ENCODE peak calls at places on chromosome 3, in five cellular contexts. One of them, this sample, is unnamed.

GRCh38 chr3:99843590-99844260 is 26.1 kb downstream of the CMSS1 start:
- DNase-seq in GM12878: no peak
- DNase-seq in SK-N-SH: no peak
- DNase-seq in K562: no peak
- DNase-seq in HCT116: no peak
- DNase-seq in this sample: no peak

GRCh38 chr3:188663839-188664238 is 507.9 kb upstream of the TPRG1 start:
- DNase-seq in SK-N-SH: no peak
- DNase-seq in K562: no peak
- DNase-seq in GM12878: no peak
- DNase-seq in HCT116: no peak
- DNase-seq in this sample: no peak

GRCh38 chr3:150319900-150320299 is 88.2 kb upstream of the TSC22D2 start:
- DNase-seq in GM12878: no peak
- DNase-seq in K562: no peak
- DNase-seq in SK-N-SH: no peak
- DNase-seq in HCT116: peak
- DNase-seq in this sample: peak

GRCh38 chr3:161475905-161476304 is 20.7 kb upstream of the OTOL1 start:
- DNase-seq in HCT116: peak
- DNase-seq in K562: no peak
- DNase-seq in SK-N-SH: peak
- DNase-seq in GM12878: no peak
- DNase-seq in this sample: peak

GRCh38 chr3:102057781-102058421 is 208.6 kb downstream of the NFKBIZ start:
- DNase-seq in HCT116: no peak
- DNase-seq in K562: no peak
- DNase-seq in SK-N-SH: no peak
- DNase-seq in GM12878: peak
- DNase-seq in this sample: no peak

GRCh38 chr3:133890972-133891644 is 4.6 kb downstream of the RAB6B start:
- DNase-seq in K562: no peak
- DNase-seq in HCT116: no peak
- DNase-seq in GM12878: no peak
- DNase-seq in SK-N-SH: no peak
- DNase-seq in this sample: no peak

GRCh38 chr3:106913111-106913698 is 464.0 kb upstream of the CCDC54 start:
- DNase-seq in K562: no peak
- DNase-seq in HCT116: no peak
- DNase-seq in SK-N-SH: no peak
- DNase-seq in GM12878: no peak
- DNase-seq in this sample: no peak

GRCh38 chr3:180275176-180275575 is 238.4 kb upstream of the PEX5L start:
- DNase-seq in SK-N-SH: no peak
- DNase-seq in HCT116: no peak
- DNase-seq in GM12878: no peak
- DNase-seq in K562: no peak
- DNase-seq in this sample: no peak

GRCh38 chr3:58260261-58260731 is 22.7 kb downstream of the ABHD6 start:
- DNase-seq in GM12878: no peak
- DNase-seq in HCT116: peak
- DNase-seq in K562: no peak
- DNase-seq in SK-N-SH: no peak
- DNase-seq in this sample: no peak

GRCh38 chr3:115518100-115518852 is 105.0 kb upstream of the GAP43 start:
- DNase-seq in SK-N-SH: peak
- DNase-seq in K562: no peak
- DNase-seq in GM12878: no peak
- DNase-seq in HCT116: peak
- DNase-seq in this sample: no peak

GRCh38 chr3:115517457-115518050 is 105.8 kb upstream of the GAP43 start:
- DNase-seq in K562: no peak
- DNase-seq in SK-N-SH: no peak
- DNase-seq in HCT116: no peak
- DNase-seq in GM12878: no peak
- DNase-seq in this sample: no peak

GRCh38 chr3:115513411-115513800 is 109.9 kb upstream of the GAP43 start:
- DNase-seq in SK-N-SH: no peak
- DNase-seq in K562: no peak
- DNase-seq in GM12878: no peak
- DNase-seq in HCT116: no peak
- DNase-seq in this sample: no peak

GRCh38 chr3:115512565-115513410 is 110.5 kb upstream of the GAP43 start:
- DNase-seq in K562: no peak
- DNase-seq in HCT116: no peak
- DNase-seq in SK-N-SH: peak
- DNase-seq in GM12878: no peak
- DNase-seq in this sample: no peak
- TF ChIP-seq ZBTB33 in K562: no peak
- TF ChIP-seq ZBTB33 in HCT116: no peak
- TF ChIP-seq ZBTB33 in SK-N-SH: no peak
- TF ChIP-seq ZBTB33 in GM12878: no peak
- TF ChIP-seq ZBTB33 in this sample: no peak

DNA sequence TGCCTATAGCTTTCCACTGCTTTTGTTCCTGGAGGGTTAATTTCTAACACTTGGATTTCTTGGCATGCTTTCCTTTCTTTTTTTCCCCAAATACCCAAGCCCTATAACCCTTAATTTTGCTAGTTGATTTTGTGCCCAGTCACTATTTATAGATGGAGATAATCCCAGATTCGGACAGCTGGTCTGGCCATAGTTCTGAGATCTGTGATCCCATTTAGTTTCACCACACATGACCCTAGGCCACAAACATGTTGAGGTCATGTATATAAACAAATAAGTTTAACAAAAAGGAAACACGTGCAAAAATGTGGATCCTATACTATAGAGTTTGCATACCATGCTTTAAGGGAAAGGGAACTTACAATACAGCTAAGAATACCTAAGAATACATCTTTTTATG is 111.4 kb downstream of the ZMAT3 start:
- DNase-seq in SK-N-SH: no peak
- DNase-seq in GM12878: no peak
- DNase-seq in HCT116: no peak
- DNase-seq in K562: no peak
- DNase-seq in this sample: no peak
- TF ChIP-seq ZBTB33 in SK-N-SH: no peak
- TF ChIP-seq ZBTB33 in GM12878: no peak
- TF ChIP-seq ZBTB33 in HCT116: no peak
- TF ChIP-seq ZBTB33 in K562: no peak
- TF ChIP-seq ZBTB33 in this sample: no peak

DNA sequence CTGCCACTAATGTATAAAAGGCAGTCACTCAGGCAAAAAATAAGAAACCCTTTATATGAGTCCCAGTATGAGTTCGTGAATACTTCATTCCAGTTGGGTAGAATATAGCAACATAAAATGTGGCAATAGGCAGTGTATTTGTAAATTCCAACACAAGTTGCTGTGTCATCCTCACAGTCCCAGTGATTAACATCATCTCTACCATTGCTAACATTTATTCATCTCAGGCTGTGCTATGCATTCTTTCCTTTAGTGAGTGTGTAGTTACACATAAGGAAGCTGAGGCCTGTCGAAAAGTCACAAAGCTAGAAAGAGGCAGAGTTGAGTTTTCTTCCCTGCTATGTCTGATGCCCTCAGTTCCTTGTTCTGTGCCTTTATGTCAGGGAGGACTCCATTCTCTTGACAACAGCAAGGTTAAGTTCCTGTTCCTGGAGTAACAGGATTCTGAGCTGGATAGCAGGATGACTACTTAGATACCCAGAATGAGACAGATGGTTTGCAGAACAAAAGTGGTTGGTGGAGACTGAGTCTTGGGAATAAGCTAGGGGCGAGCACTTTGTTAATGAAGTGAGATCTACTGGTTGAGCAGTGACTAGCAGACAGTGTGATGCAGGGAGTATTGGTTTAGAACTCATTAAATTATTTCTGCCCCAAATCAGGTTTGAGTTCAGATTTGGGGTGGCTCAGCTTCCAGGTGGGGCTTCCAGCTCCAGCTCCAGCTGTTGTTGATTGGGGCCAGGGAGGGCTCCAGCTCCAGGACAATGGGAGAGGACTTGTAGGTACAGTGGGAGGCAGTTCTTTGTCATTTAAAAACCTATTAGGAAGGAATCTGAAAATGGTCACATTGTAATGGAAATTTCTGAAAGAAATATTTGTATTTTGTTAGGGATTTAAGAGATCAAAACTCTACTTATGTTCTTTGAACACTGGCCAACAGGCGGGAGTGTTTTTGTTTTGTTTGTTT is 96.7 kb downstream of the FNDC3B start:
- DNase-seq in K562: no peak
- DNase-seq in HCT116: no peak
- DNase-seq in GM12878: no peak
- DNase-seq in SK-N-SH: no peak
- DNase-seq in this sample: no peak
- TF ChIP-seq ZBTB33 in K562: no peak
- TF ChIP-seq ZBTB33 in HCT116: no peak
- TF ChIP-seq ZBTB33 in GM12878: no peak
- TF ChIP-seq ZBTB33 in SK-N-SH: no peak
- TF ChIP-seq ZBTB33 in this sample: no peak

GRCh38 chr3:62237296-62237948 is 135.9 kb downstream of the FEZF2 start:
- DNase-seq in SK-N-SH: no peak
- DNase-seq in K562: no peak
- DNase-seq in HCT116: no peak
- DNase-seq in GM12878: no peak
- DNase-seq in this sample: no peak
- TF ChIP-seq ZBTB33 in SK-N-SH: no peak
- TF ChIP-seq ZBTB33 in K562: no peak
- TF ChIP-seq ZBTB33 in HCT116: no peak
- TF ChIP-seq ZBTB33 in GM12878: no peak
- TF ChIP-seq ZBTB33 in this sample: no peak

GRCh38 chr3:66487475-66487874 is 13.3 kb downstream of the LRIG1 start:
- DNase-seq in SK-N-SH: no peak
- DNase-seq in GM12878: no peak
- DNase-seq in HCT116: no peak
- DNase-seq in K562: no peak
- DNase-seq in this sample: no peak
- TF ChIP-seq ZBTB33 in SK-N-SH: no peak
- TF ChIP-seq ZBTB33 in GM12878: no peak
- TF ChIP-seq ZBTB33 in HCT116: no peak
- TF ChIP-seq ZBTB33 in K562: no peak
- TF ChIP-seq ZBTB33 in this sample: no peak

GRCh38 chr3:175983369-175983768 is 1124.2 kb downstream of the NAALADL2 start:
- DNase-seq in SK-N-SH: no peak
- DNase-seq in K562: no peak
- DNase-seq in GM12878: no peak
- DNase-seq in HCT116: no peak
- DNase-seq in this sample: no peak

GRCh38 chr3:175989161-175989560 is 1130.0 kb downstream of the NAALADL2 start:
- DNase-seq in K562: no peak
- DNase-seq in HCT116: no peak
- DNase-seq in SK-N-SH: no peak
- DNase-seq in GM12878: no peak
- DNase-seq in this sample: no peak

GRCh38 chr3:175985781-175986180 is 1126.6 kb downstream of the NAALADL2 start:
- DNase-seq in HCT116: no peak
- DNase-seq in GM12878: no peak
- DNase-seq in SK-N-SH: no peak
- DNase-seq in K562: no peak
- DNase-seq in this sample: no peak

GRCh38 chr3:175988401-175988800 is 1129.3 kb downstream of the NAALADL2 start:
- DNase-seq in K562: no peak
- DNase-seq in SK-N-SH: no peak
- DNase-seq in GM12878: no peak
- DNase-seq in HCT116: no peak
- DNase-seq in this sample: no peak
- TF ChIP-seq ZBTB33 in K562: no peak
- TF ChIP-seq ZBTB33 in SK-N-SH: no peak
- TF ChIP-seq ZBTB33 in GM12878: no peak
- TF ChIP-seq ZBTB33 in HCT116: no peak
- TF ChIP-seq ZBTB33 in this sample: no peak

GRCh38 chr3:29314727-29315088 is 33.8 kb downstream of the RBMS3 start:
- DNase-seq in K562: no peak
- DNase-seq in HCT116: no peak
- DNase-seq in SK-N-SH: no peak
- DNase-seq in GM12878: no peak
- DNase-seq in this sample: no peak

GRCh38 chr3:29313981-29314726 is 33.3 kb downstream of the RBMS3 start:
- DNase-seq in GM12878: no peak
- DNase-seq in K562: no peak
- DNase-seq in SK-N-SH: no peak
- DNase-seq in HCT116: no peak
- DNase-seq in this sample: no peak

GRCh38 chr3:29311805-29312204 is 30.9 kb downstream of the RBMS3 start:
- DNase-seq in K562: no peak
- DNase-seq in SK-N-SH: no peak
- DNase-seq in GM12878: no peak
- DNase-seq in HCT116: no peak
- DNase-seq in this sample: no peak

GRCh38 chr3:29310865-29311264 is 30.0 kb downstream of the RBMS3 start:
- DNase-seq in GM12878: no peak
- DNase-seq in K562: no peak
- DNase-seq in HCT116: no peak
- DNase-seq in SK-N-SH: no peak
- DNase-seq in this sample: no peak

GRCh38 chr3:29313074-29313473 is 32.2 kb downstream of the RBMS3 start:
- DNase-seq in GM12878: no peak
- DNase-seq in SK-N-SH: no peak
- DNase-seq in HCT116: no peak
- DNase-seq in K562: no peak
- DNase-seq in this sample: no peak
- TF ChIP-seq ZBTB33 in GM12878: no peak
- TF ChIP-seq ZBTB33 in SK-N-SH: no peak
- TF ChIP-seq ZBTB33 in HCT116: no peak
- TF ChIP-seq ZBTB33 in K562: no peak
- TF ChIP-seq ZBTB33 in this sample: no peak

GRCh38 chr3:48569400-48569799 is 5.8 kb upstream of the UCN2 start:
- DNase-seq in HCT116: no peak
- DNase-seq in GM12878: no peak
- DNase-seq in SK-N-SH: no peak
- DNase-seq in K562: no peak
- DNase-seq in this sample: no peak
- TF ChIP-seq ZBTB33 in HCT116: no peak
- TF ChIP-seq ZBTB33 in GM12878: no peak
- TF ChIP-seq ZBTB33 in SK-N-SH: no peak
- TF ChIP-seq ZBTB33 in K562: no peak
- TF ChIP-seq ZBTB33 in this sample: no peak

This sample was measured in HepG2.